ENCODE peak calls at places on chromosomes 6 and 20, in four cellular contexts. G, U, T and X are unnamed samples.

GRCh38 chr6:105452924-105453756 is 50.3 kb upstream of the PREP start:
- DNase-seq in G (no peak), U (no peak), T (no peak), X (no peak)

GRCh38 chr6:165884813-165885765 is 222.0 kb upstream of the PDE10A start:
- DNase-seq in G (peak; percentile 83), U (peak; percentile 50), T (peak; percentile 78), X (peak; percentile 23)

GRCh38 chr6:139230421-139230840 is 61.4 kb downstream of the TXLNB start:
- DNase-seq in G (no peak), U (no peak), T (no peak), X (no peak)

GRCh38 chr6:10838794-10839333 is 525 bp upstream of the MAK start:
- DNase-seq in G (no peak), U (peak; percentile 27), T (no peak), X (no peak)

GRCh38 chr6:15148356-15149058 is 97.4 kb upstream of the JARID2 start:
- DNase-seq in G (no peak), U (no peak), T (no peak), X (no peak)

GRCh38 chr6:159701413-159701999 is 8.5 kb upstream of the SOD2 start:
- DNase-seq in G (no peak), U (peak; percentile 75), T (no peak), X (no peak)

GRCh38 chr6:134063121-134063965 is 10.9 kb upstream of the SLC2A12 start:
- DNase-seq in G (no peak), U (no peak), T (no peak), X (no peak)

GRCh38 chr6:87183687-87184086 is 28.3 kb downstream of the ZNF292 start:
- DNase-seq in G (no peak), U (peak; percentile 64), T (no peak), X (no peak)

GRCh38 chr20:57724610-57725405 is 15.0 kb upstream of the PMEPA1 start:
- DNase-seq in G (no peak), U (no peak), T (no peak), X (no peak)

GRCh38 chr6:1605822-1606532 is 3.7 kb upstream of the FOXC1 start:
- DNase-seq in G (no peak), U (no peak), T (no peak), X (no peak)

GRCh38 chr20:32053648-32054047 is 1.6 kb downstream of the HCK start:
- DNase-seq in G (no peak), U (no peak), T (no peak), X (no peak)

GRCh38 chr6:36028887-36029324 is 1.3 kb downstream of the MAPK14 start:
- DNase-seq in G (no peak), U (peak; percentile 90), T (peak; percentile 38), X (no peak)

GRCh38 chr6:41438746-41439145 is 103.3 kb downstream of the NCR2 start:
- DNase-seq in G (no peak), U (no peak), T (no peak), X (no peak)

GRCh38 chr6:25628471-25629201 is 23.4 kb upstream of the SCGN start:
- DNase-seq in G (no peak), U (no peak), T (no peak), X (no peak)

GRCh38 chr6:11354019-11354418 is 121.6 kb upstream of the NEDD9 start:
- DNase-seq in G (no peak), U (no peak), T (peak; percentile 50), X (no peak)

GRCh38 chr6:129476810-129477209 is 233.2 kb downstream of the ARHGAP18 start:
- DNase-seq in G (no peak), U (no peak), T (no peak), X (no peak)